ENCODE peak calls at places on chromosomes 11 and 22, in five cellular contexts. N is fibroblast of lung, R is thoracic aorta, V is IMR-90, A is prostate gland. L is an unnamed sample.

GRCh38 chr11:2933376-2934056 is 4.3 kb upstream of the PHLDA2 start:
- DNase-seq in R (peak; percentile 65), N (peak; percentile 82), V (peak; percentile 75), A (no peak), L (peak; percentile 24)

GRCh38 chr11:3028808-3029207 is 28.4 kb downstream of the CARS1 start:
- DNase-seq in A (no peak), N (no peak), V (no peak), R (no peak), L (no peak)

GRCh38 chr22:49657275-49657973 is 170.2 kb downstream of the BRD1 start:
- DNase-seq in R (no peak), A (peak; percentile 14), V (no peak), N (no peak), L (no peak)

GRCh38 chr11:17413414-17414316 is 25.2 kb upstream of the KCNJ11 start:
- DNase-seq in V (no peak), R (no peak), N (no peak), A (peak; percentile 64), L (no peak)

GRCh38 chr11:1868056-1868635 is 15.3 kb downstream of the LSP1 start:
- DNase-seq in V (no peak), R (no peak), N (no peak), A (no peak), L (no peak)

GRCh38 chr11:70127653-70128434 is 49.7 kb downstream of the ANO1 start:
- DNase-seq in R (no peak), V (peak; percentile 24), A (no peak), N (no peak), L (no peak)

GRCh38 chr11:1921576-1922141 is 2.2 kb downstream of the TNNT3 start:
- DNase-seq in V (no peak), A (no peak), R (no peak), N (peak; percentile 19), L (no peak)

GRCh38 chr11:44950036-44950624 is 553 bp downstream of the TP53I11 start:
- DNase-seq in R (no peak), A (peak; percentile 39), V (no peak), N (no peak), L (no peak)

GRCh38 chr22:26893034-26893710 is 235.8 kb downstream of the MIAT start:
- DNase-seq in A (no peak), V (no peak), R (no peak), N (no peak), L (no peak)

GRCh38 chr22:48106215-48106614 is 1343.8 kb downstream of the TBC1D22A start:
- DNase-seq in R (no peak), V (no peak), N (no peak), A (no peak), L (no peak)

GRCh38 chr22:35357883-35358621 is 22.8 kb upstream of the HMOX1 start:
- DNase-seq in R (no peak), V (peak; percentile 40), N (no peak), A (no peak), L (no peak)

GRCh38 chr11:116169776-116170175 is 603.0 kb downstream of the BUD13 start:
- DNase-seq in A (no peak), N (no peak), V (no peak), R (no peak), L (no peak)

GRCh38 chr11:40445391-40445790 is 1014.1 kb downstream of the LRRC4C start:
- DNase-seq in N (no peak), R (no peak), A (no peak), V (peak; percentile 25), L (no peak)

GRCh38 chr11:15489281-15489680 is 374.6 kb downstream of the INSC start:
- DNase-seq in R (no peak), A (no peak), V (no peak), N (no peak), L (no peak)

GRCh38 chr11:19493446-19493845 is 219.2 kb upstream of the NAV2 start:
- DNase-seq in A (no peak), N (no peak), V (no peak), R (no peak), L (no peak)

GRCh38 chr11:15829312-15829711 is 527.0 kb downstream of the SOX6 start:
- DNase-seq in R (no peak), V (no peak), A (no peak), N (no peak), L (no peak)

GRCh38 chr11:73752216-73752867 is 8.5 kb downstream of the RAB6A start:
- DNase-seq in R (no peak), V (no peak), A (no peak), N (no peak), L (no peak)

GRCh38 chr22:46444390-46444854 is 93.0 kb downstream of the CELSR1 start:
- DNase-seq in V (no peak), R (no peak), A (no peak), N (no peak), L (no peak)

GRCh38 chr22:17575151-17575550 is 11.9 kb downstream of the SLC25A18 start:
- DNase-seq in A (no peak), R (no peak), N (no peak), V (no peak), L (no peak)

GRCh38 chr11:44988111-44988510 is 37.4 kb upstream of the TP53I11 start:
- DNase-seq in A (no peak), R (no peak), V (no peak), N (no peak), L (no peak)

GRCh38 chr22:48438791-48439559 is 1388.7 kb downstream of the BRD1 start:
- DNase-seq in V (no peak), A (no peak), N (no peak), R (no peak), L (no peak)

GRCh38 chr11:1234771-1235614 is 12.1 kb downstream of the MUC5B start:
- DNase-seq in A (no peak), N (no peak), V (no peak), R (no peak), L (no peak)

GRCh38 chr11:86588566-86589090 is 83.8 kb downstream of the ME3 start:
- DNase-seq in V (no peak), N (no peak), A (no peak), R (no peak), L (no peak)

GRCh38 chr11:111960916-111961315 is 23.8 kb downstream of the DIXDC1 start:
- DNase-seq in V (no peak), N (no peak), A (no peak), R (no peak), L (no peak)

GRCh38 chr11:95465887-95466286 is 234.9 kb upstream of the SESN3 start:
- DNase-seq in A (no peak), N (no peak), V (no peak), R (no peak), L (no peak)

GRCh38 chr11:99683933-99684332 is 663.2 kb downstream of the CNTN5 start:
- DNase-seq in A (no peak), V (no peak), N (no peak), R (no peak), L (no peak)

GRCh38 chr22:46010951-46011626 is 34.1 kb upstream of the WNT7B start:
- DNase-seq in R (no peak), N (no peak), V (no peak), A (no peak), L (no peak)

GRCh38 chr11:19800162-19800561 is 87.5 kb downstream of the NAV2 start:
- DNase-seq in V (no peak), N (no peak), A (no peak), R (no peak), L (no peak)

GRCh38 chr11:33933607-33934006 is 41.7 kb upstream of the LMO2 start:
- DNase-seq in A (no peak), V (no peak), R (no peak), N (no peak), L (no peak)

GRCh38 chr11:33932721-33933120 is 40.8 kb upstream of the LMO2 start:
- DNase-seq in N (no peak), V (no peak), R (no peak), A (no peak), L (no peak)

GRCh38 chr11:33931032-33931431 is 39.2 kb upstream of the LMO2 start:
- DNase-seq in V (no peak), R (no peak), A (no peak), N (no peak), L (no peak)

GRCh38 chr11:33928564-33928963 is 36.7 kb upstream of the LMO2 start:
- DNase-seq in N (no peak), A (no peak), V (no peak), R (no peak), L (no peak)

DNA sequence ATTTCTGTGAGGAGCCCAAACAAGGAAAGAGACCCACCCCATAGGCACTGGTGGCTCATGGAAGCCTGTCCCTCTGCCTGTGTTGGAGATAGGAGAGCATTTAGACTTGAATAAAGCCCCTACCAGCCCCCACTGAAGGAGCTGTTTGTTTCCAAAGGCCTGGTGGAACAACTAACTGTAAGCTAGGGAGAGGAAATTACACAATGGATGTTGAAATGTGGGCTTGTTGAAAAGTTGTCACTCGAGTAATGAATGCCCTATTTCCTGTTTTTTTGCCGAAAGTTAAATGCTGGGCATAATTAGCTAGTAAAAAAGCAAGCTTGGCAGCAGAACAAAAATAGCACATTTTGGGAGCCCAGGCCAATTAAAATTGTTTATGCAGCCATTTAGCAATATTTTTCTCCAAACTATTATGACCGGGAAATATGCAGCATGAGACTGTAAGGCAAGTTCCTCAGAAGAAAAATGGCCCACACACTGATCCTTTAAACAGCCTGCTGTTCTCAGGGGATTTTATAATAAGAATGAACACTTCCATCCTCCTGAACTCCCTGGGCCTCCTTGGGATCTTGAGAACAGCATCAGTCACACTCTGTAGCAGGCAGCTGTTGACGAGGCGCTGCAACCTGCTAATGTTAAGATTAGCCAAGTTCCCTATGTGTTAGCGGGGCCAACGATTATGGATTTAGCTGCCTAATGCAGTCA is 38.6 kb upstream of the LMO2 start:
- DNase-seq in N (peak; percentile 72), V (no peak), A (peak; percentile 10), R (no peak), L (no peak)
- H3K27ac ChIP-seq in N (no peak overlapping the region), V (peak overlapping the region; percentile 17), A (peak overlapping the region; percentile 29), R (peak overlapping the region; percentile 64), L (no peak overlapping the region)

GRCh38 chr11:69123593-69124545 is 31.9 kb upstream of the SMIM38 start:
- DNase-seq in R (no peak), V (no peak), N (no peak), A (no peak), L (no peak)
- TF ChIP-seq CTCF in R (no peak), V (no peak), N (no peak), A (no peak), L (no peak)

GRCh38 chr11:126791991-126792390 is 208.6 kb downstream of the KIRREL3 start:
- DNase-seq in N (no peak), R (no peak), A (no peak), V (peak; percentile 49), L (no peak)

GRCh38 chr11:126793596-126793995 is 207.0 kb downstream of the KIRREL3 start:
- DNase-seq in R (no peak), V (no peak), N (no peak), A (no peak), L (no peak)

GRCh38 chr11:126790550-126790981 is 210.0 kb downstream of the KIRREL3 start:
- DNase-seq in A (no peak), R (no peak), N (peak; percentile 44), V (peak; percentile 98), L (peak; percentile 88)

DNA sequence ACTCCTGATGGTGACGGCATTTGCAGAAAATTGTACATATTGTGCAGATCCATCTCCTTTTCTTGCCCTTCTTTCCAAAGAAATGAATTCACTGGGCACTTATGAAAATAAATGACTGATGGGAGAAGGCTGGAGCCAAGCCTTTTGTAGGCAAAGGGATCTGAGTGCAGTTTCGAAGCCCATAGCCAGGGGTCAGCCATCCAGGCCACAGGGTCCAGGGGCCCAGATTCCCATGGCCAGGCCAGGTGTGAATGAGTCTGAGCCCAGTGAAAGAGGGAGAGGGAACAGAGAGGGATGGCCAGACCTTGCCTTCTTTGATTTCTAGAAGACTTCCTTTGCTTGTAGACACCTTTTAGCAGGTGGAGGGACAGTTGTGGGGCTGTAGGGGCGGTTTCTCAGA is 209.1 kb downstream of the KIRREL3 start:
- DNase-seq in A (no peak), R (no peak), N (no peak), V (no peak), L (no peak)
- H3K27ac ChIP-seq in A (no peak overlapping the region), R (no peak overlapping the region), N (no peak overlapping the region), V (no peak overlapping the region), L (no peak overlapping the region)

GRCh38 chr11:126134461-126135155 is 71.9 kb upstream of the CDON start:
- DNase-seq in V (no peak), R (no peak), A (no peak), N (no peak), L (no peak)
- TF ChIP-seq CTCF in V (no peak), R (no peak), A (no peak), N (no peak), L (no peak)

L was measured in AG04450.